ENCODE peak calls at places on chromosomes 1 and 21, in four cellular contexts. D, K, Z and H are unnamed samples.

GRCh38 chr1:185788386-185788785 is 54.2 kb downstream of the HMCN1 start:
- DNase-seq in D (no peak), K (no peak), Z (no peak), H (no peak)

GRCh38 chr1:238324465-238324864 is 433.7 kb upstream of the ZP4 start:
- DNase-seq in Z (no peak), D (no peak), K (no peak), H (no peak)

GRCh38 chr1:85623061-85623471 is 42.5 kb downstream of the CCN1 start:
- DNase-seq in D (no peak), Z (no peak), K (no peak), H (no peak)

GRCh38 chr21:30340714-30341573 is 3.5 kb upstream of the KRTAP27-1 start:
- DNase-seq in D (peak), Z (peak), K (peak), H (peak)

GRCh38 chr1:6603851-6604558 is 1.3 kb upstream of the KLHL21 start:
- DNase-seq in Z (no peak), K (peak), D (no peak), H (no peak)

GRCh38 chr1:165675794-165676193 is 22.6 kb downstream of the ALDH9A1 start:
- DNase-seq in D (no peak), K (no peak), Z (no peak), H (no peak)

GRCh38 chr1:184595609-184596008 is 159.0 kb downstream of the EDEM3 start:
- DNase-seq in K (no peak), Z (no peak), D (no peak), H (no peak)

GRCh38 chr1:23585321-23586022 is 26.2 kb upstream of the ID3 start:
- DNase-seq in Z (no peak), K (no peak), D (no peak), H (no peak)

GRCh38 chr1:224523676-224524075 is 89.1 kb upstream of the WDR26 start:
- DNase-seq in Z (no peak), D (no peak), K (no peak), H (no peak)

GRCh38 chr1:1432951-1433803 is 2.3 kb upstream of the VWA1 start:
- DNase-seq in D (peak), Z (peak), K (no peak), H (no peak)

GRCh38 chr1:54355931-54356679 is 50.1 kb downstream of the SSBP3 start:
- DNase-seq in Z (peak), K (no peak), D (no peak), H (no peak)

GRCh38 chr1:226305184-226305583 is 3.8 kb downstream of the LIN9 start:
- DNase-seq in Z (no peak), D (no peak), K (no peak), H (no peak)

GRCh38 chr21:16085436-16085835 is 355.7 kb downstream of the USP25 start:
- DNase-seq in K (no peak), D (no peak), Z (no peak), H (no peak)

GRCh38 chr1:94973271-94973922 is 46.5 kb upstream of the CNN3 start:
- DNase-seq in K (no peak), D (no peak), Z (no peak), H (no peak)

GRCh38 chr1:201022824-201023516 is 544 bp downstream of the KIF21B start:
- DNase-seq in Z (peak), K (no peak), D (peak), H (no peak)

GRCh38 chr1:215704089-215704860 is 137.2 kb downstream of the KCTD3 start:
- DNase-seq in K (no peak), Z (no peak), D (no peak), H (no peak)

GRCh38 chr1:42392255-42392654 is 11.7 kb downstream of the RIMKLA start:
- DNase-seq in Z (no peak), K (no peak), D (no peak), H (no peak)

GRCh38 chr1:10691740-10692125 is 104.7 kb downstream of the CASZ1 start:
- DNase-seq in K (no peak), D (no peak), Z (no peak), H (no peak)

GRCh38 chr1:183702813-183703198 is 49.7 kb upstream of the APOBEC4 start:
- DNase-seq in K (no peak), Z (no peak), D (no peak), H (no peak)

GRCh38 chr1:45622891-45623394 is 911 bp downstream of the CCDC17 start:
- DNase-seq in D (no peak), K (no peak), Z (peak), H (no peak)
- TF ChIP-seq YY1 in D (no peak), K (no peak), Z (no peak), H (no peak)

GRCh38 chr1:239719642-239720258 is 333.4 kb downstream of the CHRM3 start:
- DNase-seq in Z (no peak), K (no peak), D (no peak), H (no peak)
- TF ChIP-seq YY1 in Z (no peak), K (no peak), D (no peak), H (no peak)

DNA sequence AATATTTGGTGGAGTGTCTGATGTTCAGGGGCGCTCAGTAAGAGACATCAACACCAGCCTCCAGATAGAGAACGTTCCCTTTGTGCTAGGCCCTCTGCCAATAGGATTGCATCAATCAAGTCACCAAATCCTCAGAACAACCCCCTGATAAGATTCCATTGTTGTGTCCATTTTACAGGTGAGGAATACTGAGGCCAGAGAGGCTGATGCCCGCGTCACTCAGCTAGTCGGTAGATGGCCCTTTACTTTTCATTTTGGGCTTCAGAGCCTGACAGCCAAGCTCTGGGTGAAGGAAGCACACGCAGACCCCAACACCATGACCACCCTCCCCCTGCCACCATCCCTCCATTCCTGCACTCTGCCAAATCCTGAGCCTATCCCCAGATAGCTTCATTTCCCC is 406.2 kb downstream of the PTPRU start:
- DNase-seq in Z (no peak), K (no peak), D (no peak), H (no peak)
- TF ChIP-seq YY1 in Z (no peak), K (no peak), D (no peak), H (no peak)

GRCh38 chr21:38984982-38985422 is 179.3 kb downstream of the ETS2 start:
- DNase-seq in K (no peak), Z (peak), D (no peak), H (no peak)
- TF ChIP-seq YY1 in K (no peak), Z (no peak), D (no peak), H (no peak)

DNA sequence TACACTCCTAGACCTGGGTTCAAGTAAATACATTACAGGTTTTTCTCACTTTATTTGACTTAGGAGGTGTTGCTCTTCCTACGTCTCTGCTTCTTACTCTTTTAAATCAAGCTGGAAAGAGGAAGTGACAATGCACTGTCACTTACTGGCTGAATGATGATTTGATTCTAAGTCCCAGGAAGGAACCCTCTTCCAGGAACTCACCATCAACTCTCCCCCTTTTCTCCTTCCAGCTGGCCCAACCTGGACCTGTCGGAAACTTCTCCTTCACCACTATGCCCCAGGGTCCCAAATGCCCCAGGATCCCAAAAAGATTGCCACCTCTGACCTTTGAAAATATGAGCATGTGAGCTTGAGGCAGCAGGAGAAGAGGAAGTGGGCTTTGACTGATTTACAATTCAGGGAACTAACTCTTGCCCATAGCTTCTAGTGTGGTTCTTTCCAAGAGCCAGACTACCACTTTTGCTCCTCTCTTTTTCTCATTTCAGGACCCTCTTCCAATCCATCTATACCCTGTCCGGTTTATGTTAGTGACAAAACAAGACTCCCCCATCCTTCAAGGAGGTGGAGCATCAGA is 5.3 kb upstream of the ADAMTS5 start:
- DNase-seq in D (no peak), K (no peak), Z (no peak), H (no peak)
- TF ChIP-seq YY1 in D (no peak), K (no peak), Z (no peak), H (no peak)

GRCh38 chr1:151165281-151165737 is 393 bp downstream of the LYSMD1 start:
- DNase-seq in Z (peak), D (peak), K (peak), H (no peak)
- TF ChIP-seq YY1 in Z (no peak), D (no peak), K (no peak), H (no peak)

GRCh38 chr1:8520483-8520966 is 202.6 kb downstream of the SLC45A1 start:
- DNase-seq in K (no peak), Z (no peak), D (no peak), H (no peak)

GRCh38 chr1:8523641-8524206 is 205.8 kb downstream of the SLC45A1 start:
- DNase-seq in Z (no peak), K (no peak), D (no peak), H (no peak)

GRCh38 chr1:8525291-8526275 is 207.7 kb downstream of the SLC45A1 start:
- DNase-seq in Z (peak), K (peak), D (peak), H (peak)

GRCh38 chr1:8529901-8530300 is 212.0 kb downstream of the SLC45A1 start:
- DNase-seq in Z (no peak), K (no peak), D (no peak), H (no peak)

GRCh38 chr1:8524637-8525157 is 206.8 kb downstream of the SLC45A1 start:
- DNase-seq in D (no peak), K (no peak), Z (no peak), H (no peak)
- TF ChIP-seq YY1 in D (no peak), K (no peak), Z (no peak), H (no peak)

GRCh38 chr1:47031059-47031458 is 7.6 kb downstream of the CYP4X1 start:
- DNase-seq in Z (no peak), D (no peak), K (no peak), H (no peak)
- TF ChIP-seq YY1 in Z (no peak), D (no peak), K (no peak), H (no peak)